ENCODE peak calls at places on chromosomes 16 and 17, in seven cellular contexts. J is naive thymus-derived CD4-positive, alpha-beta T cell; Y is psoas muscle; A is CD8-positive, alpha-beta memory T cell; H is endothelial cell of umbilical vein; T is GM23338; V is colonic mucosa. F is an unnamed sample.

GRCh38 chr16:79848739-79849518 is 248.4 kb upstream of the MAF start:
- DNase-seq in V (no peak), J (no peak), T (no peak), A (no peak), Y (no peak), H (no peak), F (no peak)

GRCh38 chr16:81526199-81526598 is 81.6 kb downstream of the CMIP start:
- DNase-seq in Y (no peak), H (peak; percentile 63), T (no peak), V (no peak), J (no peak), A (no peak), F (no peak)

GRCh38 chr17:66555605-66556004 is 253.2 kb downstream of the PRKCA start:
- DNase-seq in H (no peak), V (no peak), J (no peak), A (no peak), Y (no peak), T (no peak), F (no peak)

GRCh38 chr16:77951788-77952187 is 70.6 kb upstream of the CLEC3A start:
- DNase-seq in Y (no peak), J (no peak), T (peak; percentile 91), V (no peak), H (no peak), A (no peak), F (no peak)

GRCh38 chr16:80946481-80946880 is 60.2 kb downstream of the CMC2 start:
- DNase-seq in T (no peak), Y (no peak), A (no peak), H (no peak), J (no peak), V (no peak), F (no peak)

GRCh38 chr17:27327397-27327796 is 33.5 kb downstream of the WSB1 start:
- DNase-seq in J (no peak), A (no peak), V (peak; percentile 7), T (no peak), H (no peak), Y (no peak), F (no peak)

GRCh38 chr16:19524866-19525723 is 1.4 kb downstream of the CCP110 start:
- DNase-seq in H (peak; percentile 50), V (no peak), T (peak; percentile 57), J (no peak), Y (no peak), A (no peak), F (no peak)

GRCh38 chr17:40707720-40708119 is 4.2 kb upstream of the KRT24 start:
- DNase-seq in A (no peak), T (no peak), H (peak; percentile 85), J (no peak), Y (peak; percentile 69), V (peak; percentile 23), F (no peak)

GRCh38 chr17:17514993-17515920 is 19.1 kb upstream of the RASD1 start:
- DNase-seq in T (peak; percentile 67), V (no peak), H (no peak), A (no peak), Y (peak; percentile 59), J (no peak), F (no peak)

GRCh38 chr16:65386707-65387106 is 264.8 kb upstream of the CDH11 start:
- DNase-seq in A (no peak), H (no peak), Y (no peak), J (no peak), T (no peak), V (no peak), F (no peak)

GRCh38 chr16:78515421-78515820 is 416.0 kb downstream of the WWOX start:
- DNase-seq in A (no peak), T (no peak), H (no peak), J (no peak), V (no peak), Y (no peak), F (no peak)

GRCh38 chr17:39270923-39271322 is 45.2 kb upstream of the STAC2 start:
- DNase-seq in H (peak; percentile 39), A (no peak), V (no peak), J (no peak), Y (no peak), T (peak; percentile 32), F (peak; percentile 85)

GRCh38 chr16:31333686-31334649 is 21.0 kb upstream of the ITGAX start:
- DNase-seq in Y (no peak), J (no peak), V (no peak), H (no peak), A (no peak), T (peak; percentile 71), F (peak; percentile 3)

GRCh38 chr16:919658-920631 is 50.8 kb downstream of the LMF1 start:
- DNase-seq in Y (peak; percentile 70), J (no peak), V (no peak), T (no peak), A (no peak), H (no peak), F (no peak)

GRCh38 chr17:38326996-38327792 is 16.6 kb downstream of the GPR179 start:
- DNase-seq in J (no peak), A (no peak), H (no peak), V (no peak), Y (no peak), T (no peak), F (no peak)

GRCh38 chr17:34755981-34756669 is 176.7 kb downstream of the TMEM132E start:
- DNase-seq in V (no peak), Y (no peak), J (no peak), T (no peak), H (no peak), A (no peak), F (no peak)

GRCh38 chr16:31131841-31132271 is 3.7 kb downstream of the PRSS8 start:
- DNase-seq in V (peak; percentile 88), H (no peak), A (no peak), J (no peak), T (no peak), Y (no peak), F (no peak)

GRCh38 chr17:16407911-16408588 is 7.3 kb upstream of the TRPV2 start:
- DNase-seq in V (peak; percentile 70), H (peak; percentile 56), J (no peak), A (no peak), T (peak; percentile 76), Y (peak; percentile 75), F (no peak)

DNA sequence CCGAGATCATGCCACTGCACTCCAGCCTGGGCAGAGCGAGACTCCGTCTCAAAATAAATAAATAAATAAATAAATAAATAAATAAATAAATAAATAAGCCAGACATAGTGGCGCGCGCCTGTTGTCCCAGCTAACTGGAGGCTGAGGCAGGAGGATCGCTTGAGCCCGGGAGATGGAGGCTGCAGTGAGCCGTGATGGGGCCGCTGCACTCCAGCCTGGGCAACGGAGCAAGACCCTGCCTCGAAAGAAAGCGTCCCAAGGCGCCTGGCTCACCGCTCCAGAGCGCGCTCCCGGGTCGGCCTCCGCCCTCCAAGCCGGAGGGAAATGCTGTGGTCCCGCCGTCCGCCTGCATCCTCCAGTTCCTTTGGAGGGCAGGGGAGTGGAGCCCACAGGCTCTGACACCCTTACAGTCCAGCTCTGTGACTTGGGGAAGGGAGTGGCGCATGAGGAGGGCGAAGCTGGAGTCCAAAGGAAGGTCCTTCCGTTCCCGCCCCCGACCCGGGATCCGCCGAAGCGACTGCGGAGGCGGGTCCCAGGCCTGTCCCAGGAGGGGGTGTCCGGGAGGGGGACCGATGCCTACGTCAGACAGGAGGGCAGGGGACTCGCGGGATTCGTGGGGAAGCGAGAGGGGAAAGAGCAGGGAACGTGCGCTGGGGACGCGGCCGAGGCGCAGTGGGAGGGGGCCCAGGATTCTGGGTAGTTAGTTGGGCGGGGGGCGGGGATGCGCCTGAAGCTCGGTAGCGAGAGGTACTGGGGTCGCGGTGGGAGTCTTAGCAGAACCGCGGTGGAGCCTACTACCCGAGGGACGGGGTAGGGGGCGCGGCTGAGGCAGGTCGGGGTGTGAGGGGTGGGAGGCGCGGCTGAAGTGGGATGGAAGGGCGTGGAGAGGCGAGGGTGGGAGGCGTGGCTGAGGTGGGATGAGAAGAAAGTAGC is 8.4 kb upstream of the TRPV2 start:
- DNase-seq in V (no peak), J (no peak), T (peak; percentile 96), H (no peak), A (no peak), Y (peak; percentile 67), F (no peak)
- H3K27ac ChIP-seq in V (no peak overlapping the region), J (peak overlapping the region; percentile 14), T (peak overlapping the region; percentile 83), H (no peak overlapping the region), A (no peak overlapping the region), Y (peak overlapping the region; percentile 60), F (no peak overlapping the region)

DNA sequence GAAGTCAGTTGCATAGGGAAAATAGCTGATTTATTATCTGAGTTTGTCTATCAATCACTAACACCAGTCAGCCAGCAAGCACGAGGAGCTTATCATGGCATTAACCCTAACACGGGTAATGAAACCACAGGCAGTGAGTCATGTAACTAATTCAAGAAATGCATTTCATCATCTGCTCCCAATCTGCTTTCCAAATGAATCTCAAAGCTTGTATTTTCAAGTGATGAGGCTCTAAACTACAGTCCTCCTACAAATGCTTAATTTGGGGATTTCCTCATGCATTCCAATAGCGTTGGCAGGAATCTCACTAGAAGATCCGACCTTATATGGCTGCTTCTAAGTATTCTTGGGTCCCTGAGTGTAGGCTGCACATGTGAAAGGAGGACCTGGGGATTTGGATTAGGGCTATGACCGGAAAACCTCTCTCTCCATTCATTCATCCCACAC is 118.4 kb upstream of the HSBP1 start:
- DNase-seq in J (no peak), T (peak; percentile 38), H (peak; percentile 3), A (no peak), V (no peak), Y (no peak), F (no peak)
- H3K27ac ChIP-seq in J (no peak overlapping the region), T (no peak overlapping the region), H (no peak overlapping the region), A (no peak overlapping the region), V (no peak overlapping the region), Y (peak overlapping the region; percentile 63), F (no peak overlapping the region)

GRCh38 chr16:71726491-71727319 is 2.2 kb upstream of the PHLPP2 start:
- DNase-seq in A (no peak), V (no peak), H (no peak), J (no peak), Y (no peak), T (no peak), F (no peak)
- H3K27ac ChIP-seq in A (no peak overlapping the region), V (peak overlapping the region; percentile 69), H (no peak overlapping the region), J (no peak overlapping the region), Y (peak overlapping the region; percentile 49), T (no peak overlapping the region), F (no peak overlapping the region)

GRCh38 chr17:2056221-2057129 is 1.6 kb downstream of the HIC1 start:
- DNase-seq in H (peak; percentile 37), J (peak; percentile 41), V (no peak), Y (peak; percentile 66), A (no peak), T (peak; percentile 66), F (no peak)

GRCh38 chr17:2054740-2055493 is at the start of gene HIC1:
- DNase-seq in T (peak; percentile 82), H (peak; percentile 75), Y (peak; percentile 90), V (peak; percentile 71), J (peak; percentile 66), A (peak; percentile 68), F (no peak)

GRCh38 chr17:2054262-2054739 is 602 bp upstream of the HIC1 start:
- DNase-seq in A (peak; percentile 42), Y (no peak), H (peak; percentile 58), V (no peak), T (peak; percentile 57), J (no peak), F (no peak)

GRCh38 chr17:2057130-2057713 is 2.3 kb downstream of the HIC1 start:
- DNase-seq in Y (no peak), V (no peak), T (peak; percentile 59), H (no peak), A (no peak), J (no peak), F (no peak)

GRCh38 chr17:2055494-2056220 is 754 bp downstream of the HIC1 start:
- DNase-seq in V (no peak), A (peak; percentile 31), H (no peak), J (no peak), Y (peak; percentile 67), T (no peak), F (no peak)
- H3K27ac ChIP-seq in V (peak overlapping the region; percentile 79), A (no peak overlapping the region), H (peak overlapping the region; percentile 64), J (no peak overlapping the region), Y (peak overlapping the region; percentile 62), T (no peak overlapping the region), F (no peak overlapping the region)

GRCh38 chr17:19482571-19482970 is 51.1 kb upstream of the SLC47A1 start:
- DNase-seq in A (no peak), J (no peak), H (no peak), V (no peak), T (peak; percentile 79), Y (no peak), F (no peak)
- H3K27ac ChIP-seq in A (no peak overlapping the region), J (no peak overlapping the region), H (no peak overlapping the region), V (no peak overlapping the region), T (peak overlapping the region; percentile 86), Y (no peak overlapping the region), F (no peak overlapping the region)

F was measured in SK-N-MC.